ENCODE peak calls at places on chromosomes 7 and 10, in ten cellular contexts. E is amniotic stem cell; T is naive thymus-derived CD4-positive, alpha-beta T cell; B is activated CD4-positive, alpha-beta T cell treated with anti-CD3 and anti-CD28 coated beads, Interleukin-2, amount 50 U/mL, for 48 hours; V is BE2C; F is COLO829; P is tibial artery; N is lung; M is GM04504; K is AG08396. U is an unnamed sample.

GRCh38 chr10:58921366-58921947 is 255.0 kb upstream of the PHYHIPL start:
- DNase-seq in T (no peak), K (no peak), P (no peak), V (no peak), B (no peak), N (no peak), E (no peak), F (no peak), M (no peak), U (no peak)

GRCh38 chr10:46283945-46284285 is 2.9 kb upstream of the ANTXRL start:
- DNase-seq in F (no peak), P (no peak), T (no peak), B (no peak), K (no peak), N (no peak), M (no peak), E (no peak), V (no peak), U (no peak)

GRCh38 chr10:93408788-93409187 is 73.3 kb downstream of the MYOF start:
- DNase-seq in K (no peak), N (no peak), M (no peak), T (no peak), B (no peak), E (no peak), F (no peak), V (no peak), P (no peak), U (no peak)

GRCh38 chr10:98332623-98333269 is 64.8 kb upstream of the LOXL4 start:
- DNase-seq in E (no peak), K (no peak), V (no peak), P (no peak), T (no peak), F (peak), N (no peak), B (no peak), M (no peak), U (no peak)

GRCh38 chr7:80827238-80827633 is 91.6 kb downstream of the SEMA3C start:
- DNase-seq in E (no peak), F (no peak), N (no peak), P (no peak), B (no peak), M (no peak), K (no peak), V (no peak), T (no peak), U (no peak)

GRCh38 chr10:86960003-86960862 is 1.8 kb downstream of the SNCG start:
- DNase-seq in P (peak), F (peak), M (no peak), K (peak), N (no peak), V (peak), T (peak), E (no peak), B (peak), U (no peak)

GRCh38 chr7:107505997-107506682 is 36.3 kb downstream of the GPR22 start:
- DNase-seq in K (no peak), E (no peak), P (no peak), T (no peak), N (peak), M (no peak), V (no peak), B (no peak), F (no peak), U (peak)

GRCh38 chr7:27762062-27762461 is 22.1 kb downstream of the TAX1BP1 start:
- DNase-seq in M (no peak), T (no peak), V (no peak), F (no peak), K (no peak), B (no peak), P (no peak), N (no peak), E (no peak), U (no peak)

GRCh38 chr10:43891241-43891640 is 242.6 kb upstream of the ZNF32 start:
- DNase-seq in E (no peak), B (no peak), T (no peak), K (no peak), M (no peak), V (no peak), N (no peak), P (no peak), F (no peak), U (no peak)

GRCh38 chr7:142796501-142797341 is 26.0 kb downstream of the PRSS2 start:
- DNase-seq in M (no peak), F (no peak), K (peak), P (no peak), E (no peak), B (no peak), N (no peak), V (no peak), T (no peak), U (no peak)

GRCh38 chr7:131012477-131013031 is 278.5 kb upstream of the KLF14 start:
- DNase-seq in P (no peak), T (no peak), E (no peak), M (peak), K (no peak), V (no peak), B (no peak), F (peak), N (no peak), U (no peak)

GRCh38 chr10:60347270-60347669 is 42.4 kb downstream of the ANK3 start:
- DNase-seq in N (no peak), P (no peak), B (no peak), K (no peak), E (no peak), F (no peak), V (no peak), M (no peak), T (no peak), U (no peak)

GRCh38 chr7:134996097-134996550 is 9.8 kb downstream of the AGBL3 start:
- DNase-seq in B (no peak), F (no peak), E (no peak), P (no peak), T (no peak), N (no peak), K (no peak), V (peak), M (no peak), U (no peak)

GRCh38 chr7:15685358-15686181 is 913 bp downstream of the MEOX2 start:
- DNase-seq in E (no peak), V (no peak), N (no peak), B (no peak), K (peak), T (no peak), M (no peak), P (peak), F (no peak), U (peak)

GRCh38 chr10:22761569-22762220 is 47.3 kb upstream of the PIP4K2A start:
- DNase-seq in M (no peak), K (no peak), N (no peak), E (no peak), T (no peak), B (no peak), V (no peak), F (no peak), P (no peak), U (no peak)

GRCh38 chr7:30237271-30237695 is 47.1 kb upstream of the ZNRF2 start:
- DNase-seq in T (no peak), V (peak), F (no peak), K (no peak), M (no peak), B (no peak), N (no peak), E (no peak), P (no peak), U (peak)

GRCh38 chr7:68176974-68177373 is 1180.3 kb downstream of the TYW1 start:
- DNase-seq in E (peak), V (peak), K (peak), M (peak), N (peak), F (peak), T (no peak), P (peak), B (no peak), U (peak)

GRCh38 chr7:95578299-95578855 is 17.9 kb downstream of the PDK4 start:
- DNase-seq in F (peak), B (no peak), P (no peak), E (no peak), K (no peak), T (no peak), N (no peak), V (no peak), M (no peak), U (peak)

GRCh38 chr10:108911814-108912541 is 1011.3 kb downstream of the XPNPEP1 start:
- DNase-seq in F (peak), N (peak), P (no peak), M (peak), E (peak), T (no peak), V (peak), K (peak), B (no peak), U (no peak)

GRCh38 chr7:139857791-139858190 is 28.7 kb downstream of the TBXAS1 start:
- DNase-seq in B (no peak), P (no peak), V (no peak), T (no peak), K (no peak), E (no peak), M (no peak), N (no peak), F (no peak), U (no peak)

GRCh38 chr7:134364619-134365037 is 47.9 kb upstream of the SLC35B4 start:
- DNase-seq in V (no peak), B (no peak), E (no peak), T (no peak), F (peak), K (peak), N (no peak), M (peak), P (no peak), U (no peak)

GRCh38 chr7:2717293-2717904 is 29.4 kb downstream of the AMZ1 start:
- DNase-seq in T (peak), E (no peak), F (no peak), M (no peak), N (no peak), K (peak), P (no peak), V (peak), B (no peak), U (peak)

GRCh38 chr7:25951414-25952276 is 200.4 kb upstream of the NFE2L3 start:
- DNase-seq in F (no peak), M (no peak), T (no peak), E (no peak), N (peak), P (no peak), B (no peak), V (no peak), K (peak), U (no peak)

GRCh38 chr10:11901454-11902431 is 78.6 kb downstream of the PROSER2 start:
- DNase-seq in F (no peak), T (no peak), P (no peak), N (no peak), V (no peak), K (no peak), M (no peak), B (no peak), E (no peak), U (no peak)

GRCh38 chr7:120843121-120843520 is 14.8 kb downstream of the TSPAN12 start:
- DNase-seq in K (no peak), V (no peak), F (no peak), B (no peak), M (peak), E (no peak), T (no peak), P (no peak), N (no peak), U (no peak)

GRCh38 chr10:4167216-4167615 is 382.2 kb upstream of the KLF6 start:
- DNase-seq in K (no peak), M (no peak), T (no peak), B (no peak), F (no peak), N (no peak), V (no peak), E (no peak), P (no peak), U (no peak)

GRCh38 chr10:132667613-132668394 is 118.1 kb downstream of the NKX6-2 start:
- DNase-seq in F (no peak), B (no peak), N (peak), V (no peak), T (no peak), P (no peak), E (no peak), M (no peak), K (peak), U (no peak)

GRCh38 chr10:114714281-114714741 is 56.2 kb upstream of the ABLIM1 start:
- DNase-seq in P (no peak), E (peak), M (no peak), B (no peak), K (peak), T (no peak), N (peak), F (peak), V (no peak), U (peak)

GRCh38 chr7:46627038-46627315 is 705.9 kb upstream of the IGFBP3 start:
- DNase-seq in F (no peak), B (no peak), E (no peak), T (no peak), M (peak), P (no peak), V (no peak), K (no peak), N (no peak), U (no peak)

GRCh38 chr7:150567168-150567567 is at the start of gene GIMAP4:
- DNase-seq in N (no peak), E (no peak), B (no peak), F (no peak), K (no peak), T (peak), V (no peak), P (no peak), M (no peak), U (no peak)

GRCh38 chr7:106217089-106217542 is 67.7 kb downstream of the NAMPT start:
- DNase-seq in F (no peak), N (peak), B (no peak), K (peak), V (no peak), P (peak), T (no peak), M (no peak), E (no peak), U (peak)

GRCh38 chr10:86440874-86441838 is 74.6 kb upstream of the GRID1 start:
- DNase-seq in T (no peak), E (no peak), N (no peak), V (no peak), B (no peak), M (peak), K (peak), P (no peak), F (no peak), U (no peak)

GRCh38 chr10:122286872-122287271 is 15.8 kb downstream of the BTBD16 start:
- DNase-seq in B (no peak), P (no peak), V (no peak), E (no peak), F (no peak), T (no peak), K (peak), M (peak), N (no peak), U (no peak)

GRCh38 chr10:131211965-131212619 is 99.4 kb downstream of the TCERG1L start:
- DNase-seq in F (no peak), P (no peak), E (no peak), M (no peak), T (no peak), B (no peak), N (no peak), V (no peak), K (no peak), U (no peak)

GRCh38 chr10:119378737-119379067 is 163.8 kb downstream of the RGS10 start:
- DNase-seq in E (no peak), N (no peak), V (no peak), F (no peak), P (no peak), B (no peak), M (no peak), T (no peak), K (peak), U (no peak)

GRCh38 chr10:102773986-102774385 is 30.2 kb downstream of the WBP1L start:
- DNase-seq in T (peak), V (no peak), F (no peak), E (no peak), M (no peak), N (no peak), P (peak), B (no peak), K (no peak), U (no peak)

U was measured in NCI-H2081.